ENCODE peak calls at places on chromosomes 2 and 18, in eight cellular contexts. One of them, this sample, is unnamed.

GRCh38 chr18:58527116-58528010 is 101.5 kb downstream of the ALPK2 start:
- DNase-seq in T-helper 17 cell: no peak
- DNase-seq in stimulated activated naive CD8-positive, alpha-beta T cell treated with anti-CD3 and anti-CD28 coated beads, Interleukin-15, Interleukin-2, amounts not matched to agents 100 U/mL and 50 U/mL, for 24 hours: no peak
- DNase-seq in Ammon's horn: no peak
- DNase-seq in stimulated activated CD4-positive, alpha-beta T cell treated with anti-CD3 and anti-CD28 coated beads, Interleukin-12 subunit alpha, Interleukin-12 subunit beta, amount 100 ng/mL, for 24 hours: no peak
- DNase-seq in stimulated activated CD8-positive, alpha-beta memory T cell treated with anti-CD3 and anti-CD28 coated beads, Interleukin-15, amount 100 ng/mL, for 24 hours: no peak
- DNase-seq in tibial artery: no peak
- DNase-seq in activated CD4-positive, alpha-beta T cell treated with anti-CD3 and anti-CD28 coated beads, Interleukin-2, amount 50 U/mL, for 24 hours: no peak
- DNase-seq in this sample: no peak

GRCh38 chr2:238127165-238128060 is 11.1 kb upstream of the KLHL30 start:
- DNase-seq in T-helper 17 cell: no peak
- DNase-seq in stimulated activated naive CD8-positive, alpha-beta T cell treated with anti-CD3 and anti-CD28 coated beads, Interleukin-15, Interleukin-2, amounts not matched to agents 100 U/mL and 50 U/mL, for 24 hours: peak; percentile 29
- DNase-seq in Ammon's horn: no peak
- DNase-seq in stimulated activated CD4-positive, alpha-beta T cell treated with anti-CD3 and anti-CD28 coated beads, Interleukin-12 subunit alpha, Interleukin-12 subunit beta, amount 100 ng/mL, for 24 hours: no peak
- DNase-seq in stimulated activated CD8-positive, alpha-beta memory T cell treated with anti-CD3 and anti-CD28 coated beads, Interleukin-15, amount 100 ng/mL, for 24 hours: no peak
- DNase-seq in tibial artery: no peak
- DNase-seq in activated CD4-positive, alpha-beta T cell treated with anti-CD3 and anti-CD28 coated beads, Interleukin-2, amount 50 U/mL, for 24 hours: no peak
- DNase-seq in this sample: no peak

GRCh38 chr2:147862859-147863516 is 18.2 kb downstream of the ACVR2A start:
- DNase-seq in T-helper 17 cell: no peak
- DNase-seq in stimulated activated naive CD8-positive, alpha-beta T cell treated with anti-CD3 and anti-CD28 coated beads, Interleukin-15, Interleukin-2, amounts not matched to agents 100 U/mL and 50 U/mL, for 24 hours: no peak
- DNase-seq in Ammon's horn: no peak
- DNase-seq in stimulated activated CD4-positive, alpha-beta T cell treated with anti-CD3 and anti-CD28 coated beads, Interleukin-12 subunit alpha, Interleukin-12 subunit beta, amount 100 ng/mL, for 24 hours: no peak
- DNase-seq in stimulated activated CD8-positive, alpha-beta memory T cell treated with anti-CD3 and anti-CD28 coated beads, Interleukin-15, amount 100 ng/mL, for 24 hours: no peak
- DNase-seq in tibial artery: no peak
- DNase-seq in activated CD4-positive, alpha-beta T cell treated with anti-CD3 and anti-CD28 coated beads, Interleukin-2, amount 50 U/mL, for 24 hours: no peak
- DNase-seq in this sample: no peak

GRCh38 chr2:195016821-195017220 is 640.2 kb upstream of the SLC39A10 start:
- DNase-seq in T-helper 17 cell: no peak
- DNase-seq in stimulated activated naive CD8-positive, alpha-beta T cell treated with anti-CD3 and anti-CD28 coated beads, Interleukin-15, Interleukin-2, amounts not matched to agents 100 U/mL and 50 U/mL, for 24 hours: no peak
- DNase-seq in Ammon's horn: no peak
- DNase-seq in stimulated activated CD4-positive, alpha-beta T cell treated with anti-CD3 and anti-CD28 coated beads, Interleukin-12 subunit alpha, Interleukin-12 subunit beta, amount 100 ng/mL, for 24 hours: no peak
- DNase-seq in stimulated activated CD8-positive, alpha-beta memory T cell treated with anti-CD3 and anti-CD28 coated beads, Interleukin-15, amount 100 ng/mL, for 24 hours: no peak
- DNase-seq in tibial artery: no peak
- DNase-seq in activated CD4-positive, alpha-beta T cell treated with anti-CD3 and anti-CD28 coated beads, Interleukin-2, amount 50 U/mL, for 24 hours: no peak
- DNase-seq in this sample: no peak

GRCh38 chr18:48330016-48330991 is 78.9 kb downstream of the ZBTB7C start:
- DNase-seq in T-helper 17 cell: no peak
- DNase-seq in stimulated activated naive CD8-positive, alpha-beta T cell treated with anti-CD3 and anti-CD28 coated beads, Interleukin-15, Interleukin-2, amounts not matched to agents 100 U/mL and 50 U/mL, for 24 hours: no peak
- DNase-seq in Ammon's horn: peak; percentile 40
- DNase-seq in stimulated activated CD4-positive, alpha-beta T cell treated with anti-CD3 and anti-CD28 coated beads, Interleukin-12 subunit alpha, Interleukin-12 subunit beta, amount 100 ng/mL, for 24 hours: no peak
- DNase-seq in stimulated activated CD8-positive, alpha-beta memory T cell treated with anti-CD3 and anti-CD28 coated beads, Interleukin-15, amount 100 ng/mL, for 24 hours: no peak
- DNase-seq in tibial artery: no peak
- DNase-seq in activated CD4-positive, alpha-beta T cell treated with anti-CD3 and anti-CD28 coated beads, Interleukin-2, amount 50 U/mL, for 24 hours: no peak
- DNase-seq in this sample: no peak

GRCh38 chr18:26386002-26386401 is 159.8 kb downstream of the TAF4B start:
- DNase-seq in T-helper 17 cell: no peak
- DNase-seq in stimulated activated naive CD8-positive, alpha-beta T cell treated with anti-CD3 and anti-CD28 coated beads, Interleukin-15, Interleukin-2, amounts not matched to agents 100 U/mL and 50 U/mL, for 24 hours: no peak
- DNase-seq in Ammon's horn: peak; percentile 43
- DNase-seq in stimulated activated CD4-positive, alpha-beta T cell treated with anti-CD3 and anti-CD28 coated beads, Interleukin-12 subunit alpha, Interleukin-12 subunit beta, amount 100 ng/mL, for 24 hours: no peak
- DNase-seq in stimulated activated CD8-positive, alpha-beta memory T cell treated with anti-CD3 and anti-CD28 coated beads, Interleukin-15, amount 100 ng/mL, for 24 hours: no peak
- DNase-seq in tibial artery: no peak
- DNase-seq in activated CD4-positive, alpha-beta T cell treated with anti-CD3 and anti-CD28 coated beads, Interleukin-2, amount 50 U/mL, for 24 hours: no peak
- DNase-seq in this sample: no peak

GRCh38 chr18:23378470-23378764 is 74.7 kb upstream of the RIOK3 start:
- DNase-seq in T-helper 17 cell: no peak
- DNase-seq in stimulated activated naive CD8-positive, alpha-beta T cell treated with anti-CD3 and anti-CD28 coated beads, Interleukin-15, Interleukin-2, amounts not matched to agents 100 U/mL and 50 U/mL, for 24 hours: no peak
- DNase-seq in Ammon's horn: no peak
- DNase-seq in stimulated activated CD4-positive, alpha-beta T cell treated with anti-CD3 and anti-CD28 coated beads, Interleukin-12 subunit alpha, Interleukin-12 subunit beta, amount 100 ng/mL, for 24 hours: no peak
- DNase-seq in stimulated activated CD8-positive, alpha-beta memory T cell treated with anti-CD3 and anti-CD28 coated beads, Interleukin-15, amount 100 ng/mL, for 24 hours: no peak
- DNase-seq in tibial artery: no peak
- DNase-seq in activated CD4-positive, alpha-beta T cell treated with anti-CD3 and anti-CD28 coated beads, Interleukin-2, amount 50 U/mL, for 24 hours: no peak
- DNase-seq in this sample: no peak

GRCh38 chr2:168118733-168119518 is 128.5 kb downstream of the STK39 start:
- DNase-seq in T-helper 17 cell: no peak
- DNase-seq in stimulated activated naive CD8-positive, alpha-beta T cell treated with anti-CD3 and anti-CD28 coated beads, Interleukin-15, Interleukin-2, amounts not matched to agents 100 U/mL and 50 U/mL, for 24 hours: no peak
- DNase-seq in Ammon's horn: peak; percentile 81
- DNase-seq in stimulated activated CD4-positive, alpha-beta T cell treated with anti-CD3 and anti-CD28 coated beads, Interleukin-12 subunit alpha, Interleukin-12 subunit beta, amount 100 ng/mL, for 24 hours: no peak
- DNase-seq in stimulated activated CD8-positive, alpha-beta memory T cell treated with anti-CD3 and anti-CD28 coated beads, Interleukin-15, amount 100 ng/mL, for 24 hours: no peak
- DNase-seq in tibial artery: no peak
- DNase-seq in activated CD4-positive, alpha-beta T cell treated with anti-CD3 and anti-CD28 coated beads, Interleukin-2, amount 50 U/mL, for 24 hours: no peak
- DNase-seq in this sample: no peak

GRCh38 chr18:45954070-45954712 is 12.9 kb downstream of the EPG5 start:
- DNase-seq in T-helper 17 cell: no peak
- DNase-seq in stimulated activated naive CD8-positive, alpha-beta T cell treated with anti-CD3 and anti-CD28 coated beads, Interleukin-15, Interleukin-2, amounts not matched to agents 100 U/mL and 50 U/mL, for 24 hours: no peak
- DNase-seq in Ammon's horn: no peak
- DNase-seq in stimulated activated CD4-positive, alpha-beta T cell treated with anti-CD3 and anti-CD28 coated beads, Interleukin-12 subunit alpha, Interleukin-12 subunit beta, amount 100 ng/mL, for 24 hours: no peak
- DNase-seq in stimulated activated CD8-positive, alpha-beta memory T cell treated with anti-CD3 and anti-CD28 coated beads, Interleukin-15, amount 100 ng/mL, for 24 hours: no peak
- DNase-seq in tibial artery: no peak
- DNase-seq in activated CD4-positive, alpha-beta T cell treated with anti-CD3 and anti-CD28 coated beads, Interleukin-2, amount 50 U/mL, for 24 hours: no peak
- DNase-seq in this sample: no peak

GRCh38 chr2:195575879-195576391 is 81.1 kb upstream of the SLC39A10 start:
- DNase-seq in T-helper 17 cell: no peak
- DNase-seq in stimulated activated naive CD8-positive, alpha-beta T cell treated with anti-CD3 and anti-CD28 coated beads, Interleukin-15, Interleukin-2, amounts not matched to agents 100 U/mL and 50 U/mL, for 24 hours: peak; percentile 30
- DNase-seq in Ammon's horn: peak; percentile 70
- DNase-seq in stimulated activated CD4-positive, alpha-beta T cell treated with anti-CD3 and anti-CD28 coated beads, Interleukin-12 subunit alpha, Interleukin-12 subunit beta, amount 100 ng/mL, for 24 hours: no peak
- DNase-seq in stimulated activated CD8-positive, alpha-beta memory T cell treated with anti-CD3 and anti-CD28 coated beads, Interleukin-15, amount 100 ng/mL, for 24 hours: no peak
- DNase-seq in tibial artery: no peak
- DNase-seq in activated CD4-positive, alpha-beta T cell treated with anti-CD3 and anti-CD28 coated beads, Interleukin-2, amount 50 U/mL, for 24 hours: no peak
- DNase-seq in this sample: no peak

GRCh38 chr2:153912798-153913396 is 41.2 kb downstream of the GALNT13 start:
- DNase-seq in T-helper 17 cell: no peak
- DNase-seq in stimulated activated naive CD8-positive, alpha-beta T cell treated with anti-CD3 and anti-CD28 coated beads, Interleukin-15, Interleukin-2, amounts not matched to agents 100 U/mL and 50 U/mL, for 24 hours: no peak
- DNase-seq in Ammon's horn: peak; percentile 14
- DNase-seq in stimulated activated CD4-positive, alpha-beta T cell treated with anti-CD3 and anti-CD28 coated beads, Interleukin-12 subunit alpha, Interleukin-12 subunit beta, amount 100 ng/mL, for 24 hours: no peak
- DNase-seq in stimulated activated CD8-positive, alpha-beta memory T cell treated with anti-CD3 and anti-CD28 coated beads, Interleukin-15, amount 100 ng/mL, for 24 hours: no peak
- DNase-seq in tibial artery: no peak
- DNase-seq in activated CD4-positive, alpha-beta T cell treated with anti-CD3 and anti-CD28 coated beads, Interleukin-2, amount 50 U/mL, for 24 hours: no peak
- DNase-seq in this sample: no peak

GRCh38 chr2:220090050-220090449 is 462.6 kb downstream of the SLC4A3 start:
- DNase-seq in T-helper 17 cell: no peak
- DNase-seq in stimulated activated naive CD8-positive, alpha-beta T cell treated with anti-CD3 and anti-CD28 coated beads, Interleukin-15, Interleukin-2, amounts not matched to agents 100 U/mL and 50 U/mL, for 24 hours: no peak
- DNase-seq in Ammon's horn: no peak
- DNase-seq in stimulated activated CD4-positive, alpha-beta T cell treated with anti-CD3 and anti-CD28 coated beads, Interleukin-12 subunit alpha, Interleukin-12 subunit beta, amount 100 ng/mL, for 24 hours: no peak
- DNase-seq in stimulated activated CD8-positive, alpha-beta memory T cell treated with anti-CD3 and anti-CD28 coated beads, Interleukin-15, amount 100 ng/mL, for 24 hours: no peak
- DNase-seq in tibial artery: no peak
- DNase-seq in activated CD4-positive, alpha-beta T cell treated with anti-CD3 and anti-CD28 coated beads, Interleukin-2, amount 50 U/mL, for 24 hours: no peak
- DNase-seq in this sample: no peak

GRCh38 chr2:174246944-174247381 is 1.4 kb downstream of the OLA1 start:
- DNase-seq in T-helper 17 cell: no peak
- DNase-seq in stimulated activated naive CD8-positive, alpha-beta T cell treated with anti-CD3 and anti-CD28 coated beads, Interleukin-15, Interleukin-2, amounts not matched to agents 100 U/mL and 50 U/mL, for 24 hours: no peak
- DNase-seq in Ammon's horn: no peak
- DNase-seq in stimulated activated CD4-positive, alpha-beta T cell treated with anti-CD3 and anti-CD28 coated beads, Interleukin-12 subunit alpha, Interleukin-12 subunit beta, amount 100 ng/mL, for 24 hours: no peak
- DNase-seq in stimulated activated CD8-positive, alpha-beta memory T cell treated with anti-CD3 and anti-CD28 coated beads, Interleukin-15, amount 100 ng/mL, for 24 hours: no peak
- DNase-seq in tibial artery: no peak
- DNase-seq in activated CD4-positive, alpha-beta T cell treated with anti-CD3 and anti-CD28 coated beads, Interleukin-2, amount 50 U/mL, for 24 hours: no peak
- DNase-seq in this sample: no peak

GRCh38 chr2:105526000-105526925 is 127.4 kb upstream of the FHL2 start:
- DNase-seq in T-helper 17 cell: no peak
- DNase-seq in stimulated activated naive CD8-positive, alpha-beta T cell treated with anti-CD3 and anti-CD28 coated beads, Interleukin-15, Interleukin-2, amounts not matched to agents 100 U/mL and 50 U/mL, for 24 hours: no peak
- DNase-seq in Ammon's horn: no peak
- DNase-seq in stimulated activated CD4-positive, alpha-beta T cell treated with anti-CD3 and anti-CD28 coated beads, Interleukin-12 subunit alpha, Interleukin-12 subunit beta, amount 100 ng/mL, for 24 hours: no peak
- DNase-seq in stimulated activated CD8-positive, alpha-beta memory T cell treated with anti-CD3 and anti-CD28 coated beads, Interleukin-15, amount 100 ng/mL, for 24 hours: no peak
- DNase-seq in tibial artery: no peak
- DNase-seq in activated CD4-positive, alpha-beta T cell treated with anti-CD3 and anti-CD28 coated beads, Interleukin-2, amount 50 U/mL, for 24 hours: no peak
- DNase-seq in this sample: no peak

GRCh38 chr2:226447896-226448295 is 351.7 kb downstream of the IRS1 start:
- DNase-seq in T-helper 17 cell: no peak
- DNase-seq in stimulated activated naive CD8-positive, alpha-beta T cell treated with anti-CD3 and anti-CD28 coated beads, Interleukin-15, Interleukin-2, amounts not matched to agents 100 U/mL and 50 U/mL, for 24 hours: no peak
- DNase-seq in Ammon's horn: no peak
- DNase-seq in stimulated activated CD4-positive, alpha-beta T cell treated with anti-CD3 and anti-CD28 coated beads, Interleukin-12 subunit alpha, Interleukin-12 subunit beta, amount 100 ng/mL, for 24 hours: no peak
- DNase-seq in stimulated activated CD8-positive, alpha-beta memory T cell treated with anti-CD3 and anti-CD28 coated beads, Interleukin-15, amount 100 ng/mL, for 24 hours: no peak
- DNase-seq in tibial artery: no peak
- DNase-seq in activated CD4-positive, alpha-beta T cell treated with anti-CD3 and anti-CD28 coated beads, Interleukin-2, amount 50 U/mL, for 24 hours: no peak
- DNase-seq in this sample: no peak

GRCh38 chr18:32424696-32425095 is 46.0 kb downstream of the GAREM1 start:
- DNase-seq in T-helper 17 cell: no peak
- DNase-seq in stimulated activated naive CD8-positive, alpha-beta T cell treated with anti-CD3 and anti-CD28 coated beads, Interleukin-15, Interleukin-2, amounts not matched to agents 100 U/mL and 50 U/mL, for 24 hours: no peak
- DNase-seq in Ammon's horn: peak; percentile 45
- DNase-seq in stimulated activated CD4-positive, alpha-beta T cell treated with anti-CD3 and anti-CD28 coated beads, Interleukin-12 subunit alpha, Interleukin-12 subunit beta, amount 100 ng/mL, for 24 hours: no peak
- DNase-seq in stimulated activated CD8-positive, alpha-beta memory T cell treated with anti-CD3 and anti-CD28 coated beads, Interleukin-15, amount 100 ng/mL, for 24 hours: no peak
- DNase-seq in tibial artery: no peak
- DNase-seq in activated CD4-positive, alpha-beta T cell treated with anti-CD3 and anti-CD28 coated beads, Interleukin-2, amount 50 U/mL, for 24 hours: no peak
- DNase-seq in this sample: no peak

GRCh38 chr2:64259301-64259700 is 115.1 kb upstream of the PELI1 start:
- DNase-seq in T-helper 17 cell: no peak
- DNase-seq in stimulated activated naive CD8-positive, alpha-beta T cell treated with anti-CD3 and anti-CD28 coated beads, Interleukin-15, Interleukin-2, amounts not matched to agents 100 U/mL and 50 U/mL, for 24 hours: no peak
- DNase-seq in Ammon's horn: no peak
- DNase-seq in stimulated activated CD4-positive, alpha-beta T cell treated with anti-CD3 and anti-CD28 coated beads, Interleukin-12 subunit alpha, Interleukin-12 subunit beta, amount 100 ng/mL, for 24 hours: no peak
- DNase-seq in stimulated activated CD8-positive, alpha-beta memory T cell treated with anti-CD3 and anti-CD28 coated beads, Interleukin-15, amount 100 ng/mL, for 24 hours: no peak
- DNase-seq in tibial artery: no peak
- DNase-seq in activated CD4-positive, alpha-beta T cell treated with anti-CD3 and anti-CD28 coated beads, Interleukin-2, amount 50 U/mL, for 24 hours: no peak
- DNase-seq in this sample: no peak

GRCh38 chr2:1282552-1282951 is 130.7 kb upstream of the TPO start:
- DNase-seq in T-helper 17 cell: no peak
- DNase-seq in stimulated activated naive CD8-positive, alpha-beta T cell treated with anti-CD3 and anti-CD28 coated beads, Interleukin-15, Interleukin-2, amounts not matched to agents 100 U/mL and 50 U/mL, for 24 hours: no peak
- DNase-seq in Ammon's horn: peak; percentile 23
- DNase-seq in stimulated activated CD4-positive, alpha-beta T cell treated with anti-CD3 and anti-CD28 coated beads, Interleukin-12 subunit alpha, Interleukin-12 subunit beta, amount 100 ng/mL, for 24 hours: no peak
- DNase-seq in stimulated activated CD8-positive, alpha-beta memory T cell treated with anti-CD3 and anti-CD28 coated beads, Interleukin-15, amount 100 ng/mL, for 24 hours: no peak
- DNase-seq in tibial artery: no peak
- DNase-seq in activated CD4-positive, alpha-beta T cell treated with anti-CD3 and anti-CD28 coated beads, Interleukin-2, amount 50 U/mL, for 24 hours: no peak
- DNase-seq in this sample: no peak

GRCh38 chr2:18752667-18753422 is 163.5 kb upstream of the NT5C1B start:
- DNase-seq in T-helper 17 cell: no peak
- DNase-seq in stimulated activated naive CD8-positive, alpha-beta T cell treated with anti-CD3 and anti-CD28 coated beads, Interleukin-15, Interleukin-2, amounts not matched to agents 100 U/mL and 50 U/mL, for 24 hours: no peak
- DNase-seq in Ammon's horn: no peak
- DNase-seq in stimulated activated CD4-positive, alpha-beta T cell treated with anti-CD3 and anti-CD28 coated beads, Interleukin-12 subunit alpha, Interleukin-12 subunit beta, amount 100 ng/mL, for 24 hours: no peak
- DNase-seq in stimulated activated CD8-positive, alpha-beta memory T cell treated with anti-CD3 and anti-CD28 coated beads, Interleukin-15, amount 100 ng/mL, for 24 hours: no peak
- DNase-seq in tibial artery: no peak
- DNase-seq in activated CD4-positive, alpha-beta T cell treated with anti-CD3 and anti-CD28 coated beads, Interleukin-2, amount 50 U/mL, for 24 hours: no peak
- DNase-seq in this sample: no peak

GRCh38 chr2:217393585-217394032 is 533.7 kb upstream of the TNP1 start:
- DNase-seq in T-helper 17 cell: no peak
- DNase-seq in stimulated activated naive CD8-positive, alpha-beta T cell treated with anti-CD3 and anti-CD28 coated beads, Interleukin-15, Interleukin-2, amounts not matched to agents 100 U/mL and 50 U/mL, for 24 hours: no peak
- DNase-seq in Ammon's horn: no peak
- DNase-seq in stimulated activated CD4-positive, alpha-beta T cell treated with anti-CD3 and anti-CD28 coated beads, Interleukin-12 subunit alpha, Interleukin-12 subunit beta, amount 100 ng/mL, for 24 hours: no peak
- DNase-seq in stimulated activated CD8-positive, alpha-beta memory T cell treated with anti-CD3 and anti-CD28 coated beads, Interleukin-15, amount 100 ng/mL, for 24 hours: no peak
- DNase-seq in tibial artery: peak; percentile 94
- DNase-seq in activated CD4-positive, alpha-beta T cell treated with anti-CD3 and anti-CD28 coated beads, Interleukin-2, amount 50 U/mL, for 24 hours: no peak
- DNase-seq in this sample: peak; percentile 41

GRCh38 chr2:24863636-24864035 is 56.4 kb downstream of the ADCY3 start:
- DNase-seq in T-helper 17 cell: no peak
- DNase-seq in stimulated activated naive CD8-positive, alpha-beta T cell treated with anti-CD3 and anti-CD28 coated beads, Interleukin-15, Interleukin-2, amounts not matched to agents 100 U/mL and 50 U/mL, for 24 hours: no peak
- DNase-seq in Ammon's horn: no peak
- DNase-seq in stimulated activated CD4-positive, alpha-beta T cell treated with anti-CD3 and anti-CD28 coated beads, Interleukin-12 subunit alpha, Interleukin-12 subunit beta, amount 100 ng/mL, for 24 hours: no peak
- DNase-seq in stimulated activated CD8-positive, alpha-beta memory T cell treated with anti-CD3 and anti-CD28 coated beads, Interleukin-15, amount 100 ng/mL, for 24 hours: no peak
- DNase-seq in tibial artery: no peak
- DNase-seq in activated CD4-positive, alpha-beta T cell treated with anti-CD3 and anti-CD28 coated beads, Interleukin-2, amount 50 U/mL, for 24 hours: no peak
- DNase-seq in this sample: no peak

GRCh38 chr2:232088771-232089170 is 127.3 kb downstream of the DIS3L2 start:
- DNase-seq in T-helper 17 cell: no peak
- DNase-seq in stimulated activated naive CD8-positive, alpha-beta T cell treated with anti-CD3 and anti-CD28 coated beads, Interleukin-15, Interleukin-2, amounts not matched to agents 100 U/mL and 50 U/mL, for 24 hours: no peak
- DNase-seq in Ammon's horn: no peak
- DNase-seq in stimulated activated CD4-positive, alpha-beta T cell treated with anti-CD3 and anti-CD28 coated beads, Interleukin-12 subunit alpha, Interleukin-12 subunit beta, amount 100 ng/mL, for 24 hours: no peak
- DNase-seq in stimulated activated CD8-positive, alpha-beta memory T cell treated with anti-CD3 and anti-CD28 coated beads, Interleukin-15, amount 100 ng/mL, for 24 hours: no peak
- DNase-seq in tibial artery: no peak
- DNase-seq in activated CD4-positive, alpha-beta T cell treated with anti-CD3 and anti-CD28 coated beads, Interleukin-2, amount 50 U/mL, for 24 hours: no peak
- DNase-seq in this sample: no peak

GRCh38 chr2:178522950-178523595 is 42.8 kb downstream of the PLEKHA3 start:
- DNase-seq in T-helper 17 cell: peak; percentile 60
- DNase-seq in stimulated activated naive CD8-positive, alpha-beta T cell treated with anti-CD3 and anti-CD28 coated beads, Interleukin-15, Interleukin-2, amounts not matched to agents 100 U/mL and 50 U/mL, for 24 hours: peak; percentile 83
- DNase-seq in Ammon's horn: peak; percentile 88
- DNase-seq in stimulated activated CD4-positive, alpha-beta T cell treated with anti-CD3 and anti-CD28 coated beads, Interleukin-12 subunit alpha, Interleukin-12 subunit beta, amount 100 ng/mL, for 24 hours: peak; percentile 59
- DNase-seq in stimulated activated CD8-positive, alpha-beta memory T cell treated with anti-CD3 and anti-CD28 coated beads, Interleukin-15, amount 100 ng/mL, for 24 hours: peak; percentile 37
- DNase-seq in tibial artery: peak; percentile 89
- DNase-seq in activated CD4-positive, alpha-beta T cell treated with anti-CD3 and anti-CD28 coated beads, Interleukin-2, amount 50 U/mL, for 24 hours: peak; percentile 48
- DNase-seq in this sample: peak; percentile 20

GRCh38 chr18:79117791-79118190 is 48.6 kb downstream of the ATP9B start:
- DNase-seq in T-helper 17 cell: no peak
- DNase-seq in stimulated activated naive CD8-positive, alpha-beta T cell treated with anti-CD3 and anti-CD28 coated beads, Interleukin-15, Interleukin-2, amounts not matched to agents 100 U/mL and 50 U/mL, for 24 hours: no peak
- DNase-seq in Ammon's horn: no peak
- DNase-seq in stimulated activated CD4-positive, alpha-beta T cell treated with anti-CD3 and anti-CD28 coated beads, Interleukin-12 subunit alpha, Interleukin-12 subunit beta, amount 100 ng/mL, for 24 hours: no peak
- DNase-seq in stimulated activated CD8-positive, alpha-beta memory T cell treated with anti-CD3 and anti-CD28 coated beads, Interleukin-15, amount 100 ng/mL, for 24 hours: no peak
- DNase-seq in tibial artery: no peak
- DNase-seq in activated CD4-positive, alpha-beta T cell treated with anti-CD3 and anti-CD28 coated beads, Interleukin-2, amount 50 U/mL, for 24 hours: no peak
- DNase-seq in this sample: no peak

GRCh38 chr18:11909597-11910026 is 1.5 kb upstream of the MPPE1 start:
- DNase-seq in T-helper 17 cell: no peak
- DNase-seq in stimulated activated naive CD8-positive, alpha-beta T cell treated with anti-CD3 and anti-CD28 coated beads, Interleukin-15, Interleukin-2, amounts not matched to agents 100 U/mL and 50 U/mL, for 24 hours: no peak
- DNase-seq in Ammon's horn: no peak
- DNase-seq in stimulated activated CD4-positive, alpha-beta T cell treated with anti-CD3 and anti-CD28 coated beads, Interleukin-12 subunit alpha, Interleukin-12 subunit beta, amount 100 ng/mL, for 24 hours: no peak
- DNase-seq in stimulated activated CD8-positive, alpha-beta memory T cell treated with anti-CD3 and anti-CD28 coated beads, Interleukin-15, amount 100 ng/mL, for 24 hours: no peak
- DNase-seq in tibial artery: no peak
- DNase-seq in activated CD4-positive, alpha-beta T cell treated with anti-CD3 and anti-CD28 coated beads, Interleukin-2, amount 50 U/mL, for 24 hours: no peak
- DNase-seq in this sample: no peak

GRCh38 chr2:19368760-19369159 is 10.3 kb upstream of the OSR1 start:
- DNase-seq in T-helper 17 cell: no peak
- DNase-seq in stimulated activated naive CD8-positive, alpha-beta T cell treated with anti-CD3 and anti-CD28 coated beads, Interleukin-15, Interleukin-2, amounts not matched to agents 100 U/mL and 50 U/mL, for 24 hours: no peak
- DNase-seq in Ammon's horn: no peak
- DNase-seq in stimulated activated CD4-positive, alpha-beta T cell treated with anti-CD3 and anti-CD28 coated beads, Interleukin-12 subunit alpha, Interleukin-12 subunit beta, amount 100 ng/mL, for 24 hours: no peak
- DNase-seq in stimulated activated CD8-positive, alpha-beta memory T cell treated with anti-CD3 and anti-CD28 coated beads, Interleukin-15, amount 100 ng/mL, for 24 hours: no peak
- DNase-seq in tibial artery: no peak
- DNase-seq in activated CD4-positive, alpha-beta T cell treated with anti-CD3 and anti-CD28 coated beads, Interleukin-2, amount 50 U/mL, for 24 hours: no peak
- DNase-seq in this sample: no peak

GRCh38 chr2:172412996-172413492 is 14.3 kb upstream of the ITGA6 start:
- DNase-seq in T-helper 17 cell: no peak
- DNase-seq in stimulated activated naive CD8-positive, alpha-beta T cell treated with anti-CD3 and anti-CD28 coated beads, Interleukin-15, Interleukin-2, amounts not matched to agents 100 U/mL and 50 U/mL, for 24 hours: no peak
- DNase-seq in Ammon's horn: no peak
- DNase-seq in stimulated activated CD4-positive, alpha-beta T cell treated with anti-CD3 and anti-CD28 coated beads, Interleukin-12 subunit alpha, Interleukin-12 subunit beta, amount 100 ng/mL, for 24 hours: no peak
- DNase-seq in stimulated activated CD8-positive, alpha-beta memory T cell treated with anti-CD3 and anti-CD28 coated beads, Interleukin-15, amount 100 ng/mL, for 24 hours: no peak
- DNase-seq in tibial artery: no peak
- DNase-seq in activated CD4-positive, alpha-beta T cell treated with anti-CD3 and anti-CD28 coated beads, Interleukin-2, amount 50 U/mL, for 24 hours: no peak
- DNase-seq in this sample: no peak